ENCODE peak calls at places on chromosomes 3 and 15, in five cellular contexts. H is sigmoid colon, Z is colonic mucosa, G is uterus, S is tibial artery. Q is an unnamed sample. For H3K4me1, the result is how much of the 10 kb centered on the place peaks cover.

GRCh38 chr15:94266000-94266399 is 34.6 kb downstream of the MCTP2 start:
- DNase-seq in H (no peak), Z (no peak), G (no peak), S (no peak), Q (no peak)

GRCh38 chr15:76648732-76649444 is 256.3 kb downstream of the SCAPER start:
- DNase-seq in H (no peak), Z (no peak), G (no peak), S (no peak), Q (no peak)

GRCh38 chr3:23776352-23776891 is 29.3 kb upstream of the UBE2E1 start:
- DNase-seq in H (no peak), Z (no peak), G (no peak), S (peak), Q (no peak)

GRCh38 chr3:150870406-150870805 is 34.8 kb downstream of the MINDY4B start:
- DNase-seq in H (no peak), Z (no peak), G (no peak), S (no peak), Q (no peak)

GRCh38 chr15:38563723-38564519 is 693 bp downstream of the RASGRP1 start:
- DNase-seq in H (no peak), Z (peak), G (no peak), S (peak), Q (no peak)

GRCh38 chr3:64766463-64766862 is 78.7 kb upstream of the ADAMTS9 start:
- DNase-seq in H (no peak), Z (no peak), G (no peak), S (no peak), Q (no peak)

GRCh38 chr3:12706504-12707253 is 42.8 kb upstream of the RAF1 start:
- DNase-seq in H (no peak), Z (peak), G (peak), S (peak), Q (peak)

GRCh38 chr3:29555590-29555989 is 274.7 kb downstream of the RBMS3 start:
- DNase-seq in H (no peak), Z (no peak), G (no peak), S (no peak), Q (no peak)

GRCh38 chr3:159260049-159260662 is 458.3 kb downstream of the MFSD1 start:
- DNase-seq in H (no peak), Z (peak), G (peak), S (no peak), Q (no peak)

GRCh38 chr3:194031867-194032635 is 103.9 kb upstream of the HES1 start:
- DNase-seq in H (no peak), Z (peak), G (no peak), S (no peak), Q (no peak)

GRCh38 chr3:139044366-139045210 is at the start of gene PRR23C:
- DNase-seq in H (no peak), Z (no peak), G (no peak), S (no peak), Q (no peak)

GRCh38 chr15:42184313-42184712 is 23.8 kb downstream of the VPS39 start:
- DNase-seq in H (no peak), Z (no peak), G (no peak), S (no peak), Q (no peak)

GRCh38 chr3:125051715-125052581 is 3.8 kb downstream of the HEG1 start:
- DNase-seq in H (peak), Z (peak), G (peak), S (peak), Q (peak)

GRCh38 chr3:192212979-192213378 is 514.4 kb downstream of the FGF12 start:
- DNase-seq in H (no peak), Z (no peak), G (no peak), S (no peak), Q (no peak)

GRCh38 chr15:72169921-72170611 is 27.5 kb downstream of the GRAMD2A start:
- DNase-seq in H (no peak), Z (peak), G (no peak), S (no peak), Q (no peak)

GRCh38 chr3:50089603-50089945 is 855 bp downstream of the RBM5 start:
- DNase-seq in H (no peak), Z (no peak), G (no peak), S (no peak), Q (no peak)

DNA sequence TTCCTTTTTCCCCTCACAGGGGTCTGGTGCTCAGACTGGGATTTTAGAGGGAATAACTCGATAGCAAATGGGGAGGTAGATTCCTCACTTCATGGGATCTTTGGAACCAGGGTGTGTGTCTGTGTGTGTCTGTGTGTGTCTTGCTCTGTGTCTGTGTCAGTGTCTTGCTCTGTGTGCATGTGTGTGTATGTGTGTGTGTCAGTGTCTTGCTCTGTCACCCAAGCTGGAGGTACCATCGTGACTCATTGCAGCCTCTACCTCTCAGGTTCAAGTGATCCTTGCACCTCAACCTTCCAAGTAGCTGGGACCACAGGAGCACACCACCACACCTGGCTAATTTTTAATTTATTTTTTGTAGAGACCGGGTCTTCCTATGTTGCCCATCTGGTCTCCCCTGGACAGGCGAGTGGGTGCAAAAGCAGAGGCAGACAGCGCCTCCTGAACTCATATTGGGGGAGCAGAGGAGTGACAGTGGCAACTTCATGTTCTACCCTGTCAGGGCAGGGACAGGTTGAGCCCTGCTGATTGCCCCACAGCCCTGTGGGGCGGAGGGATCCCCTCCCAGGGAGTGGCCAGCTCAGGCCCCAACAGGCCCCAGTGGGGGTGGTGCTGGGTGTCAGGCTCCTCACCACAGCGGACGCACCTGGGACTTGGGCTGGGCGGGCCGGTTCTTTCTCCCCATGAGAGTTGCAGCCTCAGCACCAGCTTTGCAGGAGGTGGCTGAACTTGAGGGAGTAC is 10.4 kb upstream of the SEMA4B start:
- DNase-seq in H (no peak), Z (peak), G (no peak), S (no peak), Q (no peak)
- H3K27ac ChIP-seq in H (peak), Z (peak), G (no peak), S (peak), Q (peak)

GRCh38 chr3:66910721-66911120 is 87.4 kb upstream of the KBTBD8 start:
- DNase-seq in H (no peak), Z (no peak), G (no peak), S (no peak), Q (no peak)
- H3K4me1 ChIP-seq in H (under half), Z (under half), G (under half), S (under half), Q (under half)

GRCh38 chr15:99719096-99719541 is 14.1 kb downstream of the LYSMD4 start:
- DNase-seq in H (no peak), Z (no peak), G (no peak), S (no peak), Q (no peak)
- H3K27ac ChIP-seq in H (no peak), Z (no peak), G (no peak), S (no peak), Q (no peak)

GRCh38 chr15:101264911-101265641 is 12.2 kb downstream of the SELENOS start:
- DNase-seq in H (no peak), Z (no peak), G (no peak), S (no peak), Q (no peak)
- H3K4me1 ChIP-seq in H (under half), Z (under half), G (under half), S (under half), Q (under half)

DNA sequence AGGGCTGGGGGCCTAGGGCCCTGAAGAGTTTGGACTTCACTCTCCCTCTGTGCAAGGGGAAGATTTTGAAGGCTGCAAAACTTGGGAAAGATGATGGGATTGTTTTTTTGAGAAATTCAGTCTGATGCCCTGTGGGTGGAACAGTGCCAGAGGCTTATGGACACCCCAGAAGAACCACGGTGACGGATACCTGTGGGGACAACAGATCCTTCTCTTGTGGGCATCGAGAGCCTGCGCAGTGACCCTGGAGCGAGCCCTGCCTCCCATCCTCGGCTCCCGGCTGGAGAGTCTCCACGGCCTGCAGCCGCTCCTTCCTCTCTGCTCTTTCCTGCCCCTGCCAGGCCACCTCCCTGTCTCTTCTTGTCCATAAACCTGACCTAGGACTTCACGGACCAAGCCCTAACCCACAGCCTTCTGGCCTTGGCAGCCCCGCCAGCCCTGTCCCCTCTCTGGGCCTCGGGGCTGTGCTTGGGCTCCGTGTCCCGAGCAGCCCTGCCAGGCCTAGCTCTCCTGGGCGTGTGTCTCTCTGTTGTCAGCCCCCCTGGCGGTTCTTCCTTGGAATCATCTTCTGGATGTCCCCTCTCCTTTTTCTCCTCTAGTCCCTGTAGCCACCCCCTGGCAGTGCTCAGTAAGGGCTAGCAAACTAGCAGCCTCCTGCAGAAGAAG is 98.4 kb downstream of the VGLL4 start:
- DNase-seq in H (peak), Z (no peak), G (peak), S (peak), Q (no peak)
- H3K27ac ChIP-seq in H (no peak), Z (peak), G (peak), S (peak), Q (peak)

DNA sequence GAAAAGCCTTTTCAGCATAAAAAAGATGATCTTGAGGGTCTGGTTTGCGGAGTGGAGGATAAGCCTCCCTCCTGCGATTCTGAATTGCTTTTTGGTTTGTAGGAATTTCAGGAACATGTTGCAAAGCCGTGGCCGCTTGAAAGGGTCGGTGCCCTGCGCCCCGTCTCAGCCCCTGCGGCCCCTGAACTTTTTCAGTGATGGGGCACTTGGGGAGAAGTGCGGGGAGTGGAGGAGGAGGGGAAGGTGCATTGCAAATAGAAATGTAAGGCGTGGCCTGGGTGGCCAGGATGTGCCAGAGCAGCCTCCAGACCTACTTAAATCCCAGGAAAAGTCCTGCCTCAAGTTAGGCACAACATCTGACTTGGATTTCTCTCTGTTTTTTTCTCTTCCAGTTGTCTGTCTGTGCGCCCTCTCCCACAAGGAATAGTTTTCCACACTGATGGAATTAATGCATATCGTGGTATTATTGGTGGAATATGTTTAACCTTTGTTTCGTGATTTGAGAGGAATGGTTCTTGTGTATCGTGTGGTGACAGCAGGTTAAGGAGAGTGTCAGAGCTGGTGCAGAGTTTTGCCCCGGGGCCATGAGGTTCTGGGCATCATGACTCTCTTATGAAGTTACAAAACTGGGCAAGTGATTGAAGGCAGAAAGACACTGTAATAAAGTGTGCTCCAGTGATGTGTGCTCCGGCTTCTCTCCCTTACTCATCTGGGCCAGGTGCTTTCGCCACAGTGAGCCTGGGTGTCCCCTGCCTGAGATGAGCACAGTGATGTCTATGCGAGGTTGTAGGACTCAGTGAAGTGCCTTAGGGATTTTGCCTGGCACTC is 153.8 kb downstream of the PGPEP1L start:
- DNase-seq in H (peak), Z (peak), G (peak), S (no peak), Q (no peak)
- H3K4me1 ChIP-seq in H (half or more), Z (under half), G (under half), S (half or more), Q (under half)

Q was measured in right atrium auricular region.